ENCODE peak calls at places on chromosomes 13 and 19, in four cellular contexts. One of them, this sample, is unnamed.

GRCh38 chr19:33468361-33469170 is 53.0 kb downstream of the PEPD start:
- DNase-seq in progenitor cell of endocrine pancreas: no peak
- DNase-seq in lower lobe of right lung: peak
- DNase-seq in AG04450: no peak
- DNase-seq in this sample: no peak

GRCh38 chr19:20103091-20103501 is 25.3 kb downstream of the ZNF90 start:
- DNase-seq in progenitor cell of endocrine pancreas: no peak
- DNase-seq in lower lobe of right lung: no peak
- DNase-seq in AG04450: no peak
- DNase-seq in this sample: no peak

GRCh38 chr19:46489445-46490272 is 6.0 kb downstream of the PNMA8B start:
- DNase-seq in progenitor cell of endocrine pancreas: no peak
- DNase-seq in lower lobe of right lung: peak
- DNase-seq in AG04450: no peak
- DNase-seq in this sample: no peak

GRCh38 chr19:17803264-17803896 is 8.4 kb downstream of the B3GNT3 start:
- DNase-seq in progenitor cell of endocrine pancreas: no peak
- DNase-seq in lower lobe of right lung: peak
- DNase-seq in AG04450: no peak
- DNase-seq in this sample: no peak

GRCh38 chr19:29680447-29680846 is 15.2 kb downstream of the PLEKHF1 start:
- DNase-seq in progenitor cell of endocrine pancreas: no peak
- DNase-seq in lower lobe of right lung: peak
- DNase-seq in AG04450: no peak
- DNase-seq in this sample: no peak

GRCh38 chr13:93915269-93915809 is 564.1 kb downstream of the DCT start:
- DNase-seq in progenitor cell of endocrine pancreas: no peak
- DNase-seq in lower lobe of right lung: no peak
- DNase-seq in AG04450: peak
- DNase-seq in this sample: no peak

GRCh38 chr13:49936943-49937273 is 768 bp upstream of the SPRYD7 start:
- DNase-seq in progenitor cell of endocrine pancreas: no peak
- DNase-seq in lower lobe of right lung: no peak
- DNase-seq in AG04450: no peak
- DNase-seq in this sample: no peak

GRCh38 chr13:23583491-23583890 is 13.3 kb downstream of the TNFRSF19 start:
- DNase-seq in progenitor cell of endocrine pancreas: no peak
- DNase-seq in lower lobe of right lung: no peak
- DNase-seq in AG04450: no peak
- DNase-seq in this sample: no peak

GRCh38 chr19:52211926-52212571 is 22.2 kb downstream of the PPP2R1A start:
- DNase-seq in progenitor cell of endocrine pancreas: no peak
- DNase-seq in lower lobe of right lung: no peak
- DNase-seq in AG04450: no peak
- DNase-seq in this sample: no peak

GRCh38 chr13:23615677-23616076 is 45.5 kb downstream of the TNFRSF19 start:
- DNase-seq in progenitor cell of endocrine pancreas: no peak
- DNase-seq in lower lobe of right lung: no peak
- DNase-seq in AG04450: no peak
- DNase-seq in this sample: no peak

GRCh38 chr13:50235604-50236003 is 220.4 kb downstream of the KCNRG start:
- DNase-seq in progenitor cell of endocrine pancreas: no peak
- DNase-seq in lower lobe of right lung: no peak
- DNase-seq in AG04450: no peak
- DNase-seq in this sample: no peak

GRCh38 chr19:50313812-50314536 is 15.2 kb downstream of the KCNC3 start:
- DNase-seq in progenitor cell of endocrine pancreas: no peak
- DNase-seq in lower lobe of right lung: no peak
- DNase-seq in AG04450: no peak
- DNase-seq in this sample: no peak

GRCh38 chr13:57629821-57630235 is 1.7 kb upstream of the PCDH17 start:
- DNase-seq in progenitor cell of endocrine pancreas: peak
- DNase-seq in lower lobe of right lung: peak
- DNase-seq in AG04450: no peak
- DNase-seq in this sample: peak

GRCh38 chr19:574658-575526 is 2.5 kb downstream of the BSG start:
- DNase-seq in progenitor cell of endocrine pancreas: no peak
- DNase-seq in lower lobe of right lung: no peak
- DNase-seq in AG04450: no peak
- DNase-seq in this sample: no peak

GRCh38 chr13:110571897-110572777 is 10.6 kb upstream of the RAB20 start:
- DNase-seq in progenitor cell of endocrine pancreas: no peak
- DNase-seq in lower lobe of right lung: no peak
- DNase-seq in AG04450: no peak
- DNase-seq in this sample: no peak

GRCh38 chr13:83622422-83622784 is 259.9 kb downstream of the SLITRK1 start:
- DNase-seq in progenitor cell of endocrine pancreas: no peak
- DNase-seq in lower lobe of right lung: no peak
- DNase-seq in AG04450: peak
- DNase-seq in this sample: no peak

GRCh38 chr13:32284927-32285632 is 30.1 kb downstream of the ZAR1L start:
- DNase-seq in progenitor cell of endocrine pancreas: no peak
- DNase-seq in lower lobe of right lung: no peak
- DNase-seq in AG04450: no peak
- DNase-seq in this sample: no peak

GRCh38 chr19:20999731-21000352 is 20.6 kb upstream of the ZNF430 start:
- DNase-seq in progenitor cell of endocrine pancreas: peak
- DNase-seq in lower lobe of right lung: peak
- DNase-seq in AG04450: peak
- DNase-seq in this sample: peak

GRCh38 chr13:21359855-21360254 is 99.2 kb downstream of the ZDHHC20 start:
- DNase-seq in progenitor cell of endocrine pancreas: no peak
- DNase-seq in lower lobe of right lung: no peak
- DNase-seq in AG04450: no peak
- DNase-seq in this sample: no peak

GRCh38 chr19:13329766-13330165 is 176.5 kb downstream of the CACNA1A start:
- DNase-seq in progenitor cell of endocrine pancreas: no peak
- DNase-seq in lower lobe of right lung: no peak
- DNase-seq in AG04450: no peak
- DNase-seq in this sample: no peak

GRCh38 chr19:13337181-13337580 is 169.1 kb downstream of the CACNA1A start:
- DNase-seq in progenitor cell of endocrine pancreas: no peak
- DNase-seq in lower lobe of right lung: no peak
- DNase-seq in AG04450: no peak
- DNase-seq in this sample: no peak

GRCh38 chr19:13330285-13330684 is 176.0 kb downstream of the CACNA1A start:
- DNase-seq in progenitor cell of endocrine pancreas: no peak
- DNase-seq in lower lobe of right lung: no peak
- DNase-seq in AG04450: no peak
- DNase-seq in this sample: no peak

GRCh38 chr19:13339869-13340268 is 166.4 kb downstream of the CACNA1A start:
- DNase-seq in progenitor cell of endocrine pancreas: no peak
- DNase-seq in lower lobe of right lung: no peak
- DNase-seq in AG04450: no peak
- DNase-seq in this sample: no peak

GRCh38 chr19:13334801-13335481 is 171.3 kb downstream of the CACNA1A start:
- DNase-seq in progenitor cell of endocrine pancreas: no peak
- DNase-seq in lower lobe of right lung: no peak
- DNase-seq in AG04450: no peak
- DNase-seq in this sample: no peak
- TF ChIP-seq CTCF in progenitor cell of endocrine pancreas: no peak
- TF ChIP-seq CTCF in lower lobe of right lung: no peak
- TF ChIP-seq CTCF in AG04450: no peak
- TF ChIP-seq CTCF in this sample: no peak

DNA sequence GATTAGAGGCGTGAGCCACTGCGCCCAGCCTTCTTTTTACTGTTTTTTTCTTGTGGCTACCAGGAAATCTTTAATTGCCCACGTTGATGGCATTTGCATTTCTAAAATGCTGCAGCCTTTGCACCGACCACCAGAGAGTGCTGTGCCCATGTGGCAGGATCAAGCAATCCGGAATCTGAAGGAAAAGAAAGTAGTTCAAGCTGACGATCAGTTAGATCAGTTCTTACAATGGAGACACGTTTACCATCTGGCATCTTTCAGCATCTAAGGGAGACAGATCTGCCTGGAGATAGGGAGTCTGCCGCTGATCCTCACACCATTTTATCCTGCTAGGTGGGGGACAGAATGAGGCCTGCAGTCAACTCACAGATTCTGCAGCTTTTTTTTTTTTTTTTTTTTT is 19.9 kb downstream of the TINCR start:
- DNase-seq in progenitor cell of endocrine pancreas: no peak
- DNase-seq in lower lobe of right lung: no peak
- DNase-seq in AG04450: peak
- DNase-seq in this sample: peak
- TF ChIP-seq CTCF in progenitor cell of endocrine pancreas: peak
- TF ChIP-seq CTCF in lower lobe of right lung: peak
- TF ChIP-seq CTCF in AG04450: peak
- TF ChIP-seq CTCF in this sample: peak

GRCh38 chr19:38728752-38729541 is 15.3 kb downstream of the CAPN12 start:
- DNase-seq in progenitor cell of endocrine pancreas: no peak
- DNase-seq in lower lobe of right lung: no peak
- DNase-seq in AG04450: no peak
- DNase-seq in this sample: no peak
- TF ChIP-seq CTCF in progenitor cell of endocrine pancreas: no peak
- TF ChIP-seq CTCF in lower lobe of right lung: no peak
- TF ChIP-seq CTCF in AG04450: no peak
- TF ChIP-seq CTCF in this sample: no peak

DNA sequence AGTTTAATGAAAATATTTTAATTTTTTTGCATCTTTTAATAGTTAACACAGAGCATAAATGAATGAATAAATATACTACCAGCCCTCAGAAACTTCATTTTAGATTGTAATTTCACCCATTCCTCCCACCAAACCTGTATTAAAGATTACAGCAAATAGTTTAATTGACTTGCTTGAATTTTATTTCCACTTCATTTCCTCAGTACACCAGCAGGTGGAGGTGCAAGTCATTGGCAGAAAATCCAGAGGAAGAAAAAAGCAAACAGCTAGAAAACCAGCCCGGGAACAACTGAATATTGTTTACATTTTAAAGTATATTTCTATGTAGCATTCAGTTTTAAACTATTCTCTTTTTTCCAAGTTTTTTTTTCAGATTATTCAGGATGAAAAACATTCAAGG is 177.8 kb downstream of the OLFM4 start:
- DNase-seq in progenitor cell of endocrine pancreas: no peak
- DNase-seq in lower lobe of right lung: no peak
- DNase-seq in AG04450: no peak
- DNase-seq in this sample: no peak
- TF ChIP-seq CTCF in progenitor cell of endocrine pancreas: peak
- TF ChIP-seq CTCF in lower lobe of right lung: peak
- TF ChIP-seq CTCF in AG04450: peak
- TF ChIP-seq CTCF in this sample: peak

DNA sequence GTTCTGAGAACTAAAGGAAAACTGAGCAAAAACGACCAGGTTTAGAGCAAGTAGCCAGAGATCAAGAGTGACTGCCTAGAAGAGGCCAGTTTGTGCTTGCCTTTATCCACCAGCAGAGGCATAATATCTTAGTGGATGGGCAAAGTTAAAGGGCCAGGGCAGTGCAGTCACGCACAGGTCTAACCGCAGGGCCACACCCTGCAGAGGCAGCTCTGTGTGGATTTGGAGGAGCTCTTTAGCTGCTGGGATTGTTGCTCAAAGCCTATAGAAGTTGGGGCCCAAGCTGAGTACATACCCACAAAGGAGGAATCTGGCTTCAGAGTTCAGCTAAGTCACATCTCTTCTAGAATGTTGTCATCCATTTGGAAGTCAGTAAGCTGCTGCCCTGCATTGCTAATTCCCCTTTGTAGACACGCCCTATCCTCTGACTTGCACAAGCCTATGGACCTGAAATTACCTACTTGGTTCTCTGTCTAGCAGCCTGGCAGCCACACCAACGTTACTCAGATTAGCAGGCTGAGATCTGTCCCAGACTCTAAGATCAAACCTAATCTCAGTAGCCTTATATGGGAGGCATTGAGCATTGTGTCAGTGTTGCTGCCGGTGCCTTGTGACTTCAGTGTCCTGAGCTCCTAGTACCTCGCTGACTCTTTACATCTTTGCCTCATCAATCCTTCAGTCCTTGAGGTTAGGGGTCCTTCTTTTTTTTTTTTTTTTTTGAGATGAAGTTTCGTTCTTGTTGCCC is 102.9 kb upstream of the STARD13 start:
- DNase-seq in progenitor cell of endocrine pancreas: no peak
- DNase-seq in lower lobe of right lung: no peak
- DNase-seq in AG04450: no peak
- DNase-seq in this sample: no peak
- TF ChIP-seq CTCF in progenitor cell of endocrine pancreas: no peak
- TF ChIP-seq CTCF in lower lobe of right lung: no peak
- TF ChIP-seq CTCF in AG04450: no peak
- TF ChIP-seq CTCF in this sample: no peak

GRCh38 chr19:4913996-4914735 is 4.9 kb downstream of the UHRF1 start:
- DNase-seq in progenitor cell of endocrine pancreas: no peak
- DNase-seq in lower lobe of right lung: no peak
- DNase-seq in AG04450: no peak
- DNase-seq in this sample: no peak

GRCh38 chr19:4910594-4911273 is 1.4 kb downstream of the UHRF1 start:
- DNase-seq in progenitor cell of endocrine pancreas: no peak
- DNase-seq in lower lobe of right lung: no peak
- DNase-seq in AG04450: no peak
- DNase-seq in this sample: peak

GRCh38 chr19:4911314-4911713 is 2.0 kb downstream of the UHRF1 start:
- DNase-seq in progenitor cell of endocrine pancreas: no peak
- DNase-seq in lower lobe of right lung: no peak
- DNase-seq in AG04450: no peak
- DNase-seq in this sample: peak

GRCh38 chr19:4909897-4910593 is 744 bp downstream of the UHRF1 start:
- DNase-seq in progenitor cell of endocrine pancreas: peak
- DNase-seq in lower lobe of right lung: peak
- DNase-seq in AG04450: peak
- DNase-seq in this sample: peak

GRCh38 chr19:4911786-4912672 is 2.7 kb downstream of the UHRF1 start:
- DNase-seq in progenitor cell of endocrine pancreas: peak
- DNase-seq in lower lobe of right lung: peak
- DNase-seq in AG04450: peak
- DNase-seq in this sample: peak
- TF ChIP-seq CTCF in progenitor cell of endocrine pancreas: peak
- TF ChIP-seq CTCF in lower lobe of right lung: peak
- TF ChIP-seq CTCF in AG04450: peak
- TF ChIP-seq CTCF in this sample: peak